ENCODE peak calls at places on chromosomes 13 and 19, in seven cellular contexts. W is nephron progenitor cell; Z is NCI-H1105 treated with DMSO at 0.1 percent for 48 hours; T is CD4-positive, alpha-beta T cell; H is ELR; X is type B pancreatic cell; I is AG09319. D is an unnamed sample.
A peak's percentile ranks its signal among the peaks of the same experiment; 100 is the strongest.

GRCh38 chr19:14300281-14300680 is 81.0 kb upstream of the ADGRE5 start:
- DNase-seq in H (no peak), Z (no peak), W (no peak), I (no peak), T (no peak), X (no peak), D (no peak)

GRCh38 chr19:54312011-54312410 is 955 bp downstream of the LILRA5 start:
- DNase-seq in W (no peak), H (no peak), Z (no peak), T (no peak), X (no peak), I (no peak), D (no peak)

GRCh38 chr19:1102407-1103106 is 1.2 kb upstream of the GPX4 start:
- DNase-seq in W (no peak), Z (no peak), T (no peak), I (peak; percentile 98), H (peak; percentile 100), X (no peak), D (peak; percentile 98)

GRCh38 chr13:80214521-80214941 is 126.4 kb downstream of the SPRY2 start:
- DNase-seq in H (no peak), Z (peak; percentile 23), X (no peak), T (no peak), I (peak; percentile 89), W (no peak), D (no peak)

GRCh38 chr13:24905242-24905641 is 141.3 kb downstream of the RNF17 start:
- DNase-seq in W (no peak), Z (no peak), X (no peak), I (no peak), T (no peak), H (peak; percentile 24), D (no peak)

GRCh38 chr13:106088094-106088493 is 447.4 kb downstream of the EFNB2 start:
- DNase-seq in I (no peak), T (no peak), X (no peak), H (peak; percentile 10), Z (no peak), W (no peak), D (no peak)

GRCh38 chr13:110576070-110576394 is 14.5 kb upstream of the RAB20 start:
- DNase-seq in X (no peak), Z (no peak), I (no peak), H (no peak), W (no peak), T (no peak), D (no peak)

GRCh38 chr13:39451860-39452301 is 151.1 kb downstream of the LHFPL6 start:
- DNase-seq in Z (no peak), H (no peak), W (no peak), T (no peak), X (no peak), I (no peak), D (peak; percentile 47)

GRCh38 chr13:79775830-79776229 is 294.9 kb downstream of the NDFIP2 start:
- DNase-seq in T (no peak), H (peak; percentile 81), W (no peak), Z (no peak), I (peak; percentile 49), X (no peak), D (peak; percentile 76)

GRCh38 chr13:52737900-52738299 is 1.7 kb downstream of the CNMD start:
- DNase-seq in X (no peak), T (no peak), H (no peak), I (no peak), Z (no peak), W (no peak), D (peak; percentile 49)

GRCh38 chr13:53217221-53217620 is 188.6 kb downstream of the OLFM4 start:
- DNase-seq in H (no peak), W (no peak), T (no peak), Z (no peak), X (no peak), I (no peak), D (no peak)

GRCh38 chr13:75633285-75633684 is 2.8 kb upstream of the LMO7 start:
- DNase-seq in X (no peak), W (no peak), T (no peak), I (no peak), Z (no peak), H (peak; percentile 92), D (no peak)

GRCh38 chr19:48474084-48474592 is 5.0 kb downstream of the CYTH2 start:
- DNase-seq in I (no peak), H (no peak), T (no peak), W (no peak), Z (no peak), X (no peak), D (no peak)

GRCh38 chr19:37007587-37008220 is 70.5 kb upstream of the ZNF420 start:
- DNase-seq in X (no peak), I (peak; percentile 36), T (peak; percentile 50), H (no peak), Z (peak; percentile 81), W (no peak), D (peak; percentile 1)

GRCh38 chr13:77460195-77460594 is 75.3 kb upstream of the SCEL start:
- DNase-seq in X (no peak), Z (no peak), T (no peak), W (no peak), H (no peak), I (no peak), D (no peak)